ENCODE peak calls at places on chromosomes 11 and 22, in eight cellular contexts. Q is posterior cingulate gyrus, W is Ammon's horn, C is HEK293T, N is aorta, R is hypothalamus, H is PC-3, K is RWPE1. Y is an unnamed sample.

GRCh38 chr11:112705148-112705547 is 256.1 kb upstream of the NCAM1 start:
- DNase-seq in Q (no peak), W (no peak), C (no peak), N (no peak), R (no peak), H (no peak), K (no peak), Y (no peak)

GRCh38 chr22:41360126-41360525 is 21.6 kb upstream of the TEF start:
- DNase-seq in Q (no peak), W (no peak), C (no peak), N (no peak), R (no peak), H (no peak), K (no peak), Y (no peak)

GRCh38 chr22:46088541-46089311 is 61.6 kb upstream of the PPARA start:
- DNase-seq in Q (no peak), W (no peak), C (no peak), N (peak), R (no peak), H (no peak), K (no peak), Y (peak)

GRCh38 chr11:99199336-99199735 is 178.6 kb downstream of the CNTN5 start:
- DNase-seq in Q (peak), W (peak), C (no peak), N (no peak), R (no peak), H (no peak), K (no peak), Y (no peak)

GRCh38 chr22:48488611-48489456 is 1338.8 kb downstream of the BRD1 start:
- DNase-seq in Q (peak), W (no peak), C (no peak), N (no peak), R (no peak), H (no peak), K (no peak), Y (peak)

GRCh38 chr22:31055322-31056159 is 25.6 kb upstream of the SMTN start:
- DNase-seq in Q (peak), W (peak), C (peak), N (peak), R (peak), H (peak), K (peak), Y (no peak)

GRCh38 chr11:97557399-97557798 is 1167.6 kb downstream of the JRKL start:
- DNase-seq in Q (no peak), W (no peak), C (no peak), N (no peak), R (no peak), H (peak), K (no peak), Y (no peak)

GRCh38 chr22:40212126-40212525 is 34.4 kb downstream of the TNRC6B start:
- DNase-seq in Q (no peak), W (no peak), C (no peak), N (no peak), R (no peak), H (no peak), K (no peak), Y (no peak)

GRCh38 chr22:36776722-36777121 is 803 bp upstream of the IFT27 start:
- DNase-seq in Q (no peak), W (peak), C (no peak), N (no peak), R (no peak), H (no peak), K (no peak), Y (no peak)

GRCh38 chr11:57410287-57410686 is 16.6 kb downstream of the SLC43A3 start:
- DNase-seq in Q (no peak), W (no peak), C (no peak), N (no peak), R (no peak), H (peak), K (no peak), Y (no peak)

GRCh38 chr11:121965330-121965729 is 150.7 kb downstream of the BLID start:
- DNase-seq in Q (no peak), W (no peak), C (no peak), N (no peak), R (no peak), H (peak), K (peak), Y (no peak)

GRCh38 chr11:33179431-33179830 is 18.2 kb upstream of the CSTF3 start:
- DNase-seq in Q (no peak), W (no peak), C (no peak), N (no peak), R (no peak), H (no peak), K (no peak), Y (no peak)

GRCh38 chr11:131977231-131977630 is 606.8 kb downstream of the NTM start:
- DNase-seq in Q (peak), W (peak), C (no peak), N (no peak), R (no peak), H (peak), K (peak), Y (no peak)

GRCh38 chr22:17921871-17922821 is 102.2 kb downstream of the MICAL3 start:
- DNase-seq in Q (no peak), W (no peak), C (peak), N (no peak), R (no peak), H (no peak), K (no peak), Y (no peak)

GRCh38 chr11:119315139-119316016 is 1.6 kb downstream of the MCAM start:
- DNase-seq in Q (peak), W (peak), C (no peak), N (peak), R (no peak), H (peak), K (no peak), Y (peak)

GRCh38 chr22:17911312-17911705 is 113.1 kb downstream of the MICAL3 start:
- DNase-seq in Q (no peak), W (no peak), C (no peak), N (no peak), R (no peak), H (no peak), K (no peak), Y (no peak)

GRCh38 chr11:71472357-71472885 is 19.4 kb downstream of the NADSYN1 start:
- DNase-seq in Q (no peak), W (no peak), C (no peak), N (peak), R (no peak), H (no peak), K (no peak), Y (peak)

GRCh38 chr11:120225372-120225909 is 14.5 kb upstream of the POU2F3 start:
- DNase-seq in Q (no peak), W (no peak), C (no peak), N (no peak), R (no peak), H (no peak), K (no peak), Y (peak)

GRCh38 chr11:7251836-7252682 is at the start of gene SYT9:
- DNase-seq in Q (peak), W (peak), C (peak), N (peak), R (peak), H (peak), K (peak), Y (peak)

GRCh38 chr11:85759915-85760314 is 51.0 kb downstream of the SYTL2 start:
- DNase-seq in Q (no peak), W (no peak), C (no peak), N (no peak), R (no peak), H (peak), K (peak), Y (no peak)

GRCh38 chr11:77191823-77192495 is 63.9 kb downstream of the MYO7A start:
- DNase-seq in Q (no peak), W (no peak), C (peak), N (no peak), R (no peak), H (peak), K (peak), Y (no peak)

GRCh38 chr11:129881570-129882170 is 13.7 kb downstream of the NFRKB start:
- DNase-seq in Q (no peak), W (no peak), C (peak), N (no peak), R (no peak), H (peak), K (peak), Y (no peak)

GRCh38 chr22:43919106-43919965 is 4.3 kb upstream of the PNPLA3 start:
- DNase-seq in Q (no peak), W (no peak), C (no peak), N (no peak), R (no peak), H (peak), K (no peak), Y (no peak)

GRCh38 chr11:75651218-75651617 is 17.6 kb downstream of the MAP6 start:
- DNase-seq in Q (no peak), W (no peak), C (no peak), N (no peak), R (no peak), H (no peak), K (no peak), Y (no peak)

Y was measured in spleen.